ENCODE peak calls at places on chromosome 4, in seven cellular contexts. N, W, Q, D, H, Y and S are unnamed samples.

GRCh38 chr4:56655209-56655626 is 25.9 kb downstream of the HOPX start:
- DNase-seq in N (no peak), W (no peak), Q (peak), D (peak), H (no peak), Y (peak), S (peak)

GRCh38 chr4:70236125-70236524 is 6.3 kb upstream of the CSN3 start:
- DNase-seq in N (no peak), W (no peak), Q (no peak), D (no peak), H (no peak), Y (no peak), S (no peak)

GRCh38 chr4:138938371-138938699 is 77.2 kb upstream of the NOCT start:
- DNase-seq in N (no peak), W (no peak), Q (no peak), D (no peak), H (no peak), Y (peak), S (no peak)

GRCh38 chr4:129822708-129823504 is 727.0 kb downstream of the C4orf33 start:
- DNase-seq in N (no peak), W (no peak), Q (no peak), D (no peak), H (no peak), Y (no peak), S (no peak)

GRCh38 chr4:6032249-6033244 is 14.3 kb upstream of the C4orf50 start:
- DNase-seq in N (no peak), W (no peak), Q (no peak), D (no peak), H (no peak), Y (no peak), S (no peak)

GRCh38 chr4:99052902-99053301 is 35.7 kb downstream of the ADH5 start:
- DNase-seq in N (no peak), W (no peak), Q (no peak), D (no peak), H (no peak), Y (no peak), S (no peak)

GRCh38 chr4:21514022-21514421 is 434.6 kb downstream of the KCNIP4 start:
- DNase-seq in N (no peak), W (no peak), Q (no peak), D (no peak), H (no peak), Y (no peak), S (no peak)

GRCh38 chr4:81499840-81500239 is 28.1 kb upstream of the RASGEF1B start:
- DNase-seq in N (no peak), W (no peak), Q (no peak), D (no peak), H (no peak), Y (no peak), S (no peak)

GRCh38 chr4:30720656-30721352 is 635 bp downstream of the PCDH7 start:
- DNase-seq in N (no peak), W (no peak), Q (no peak), D (peak), H (no peak), Y (peak), S (peak)

GRCh38 chr4:89572224-89572858 is 264.6 kb downstream of the SNCA start:
- DNase-seq in N (no peak), W (no peak), Q (no peak), D (no peak), H (no peak), Y (no peak), S (no peak)

GRCh38 chr4:121827851-121828250 is 4.2 kb upstream of the CCNA2 start:
- DNase-seq in N (no peak), W (no peak), Q (no peak), D (no peak), H (no peak), Y (no peak), S (no peak)

GRCh38 chr4:119536572-119537528 is 91.8 kb downstream of the PDE5A start:
- DNase-seq in N (no peak), W (no peak), Q (no peak), D (no peak), H (no peak), Y (no peak), S (no peak)

GRCh38 chr4:76952631-76953587 is 3.4 kb downstream of the SEPTIN11 start:
- DNase-seq in N (no peak), W (no peak), Q (no peak), D (no peak), H (no peak), Y (no peak), S (no peak)

GRCh38 chr4:95522682-95523410 is 25.9 kb downstream of the UNC5C start:
- DNase-seq in N (no peak), W (no peak), Q (no peak), D (no peak), H (no peak), Y (no peak), S (no peak)

GRCh38 chr4:137651128-137651527 is 118.8 kb upstream of the PCDH18 start:
- DNase-seq in N (no peak), W (no peak), Q (no peak), D (no peak), H (no peak), Y (no peak), S (no peak)

GRCh38 chr4:124028172-124028571 is 631.6 kb downstream of the SPRY1 start:
- DNase-seq in N (no peak), W (no peak), Q (no peak), D (no peak), H (no peak), Y (no peak), S (no peak)

GRCh38 chr4:151228196-151229119 is 48.5 kb upstream of the PRSS48 start:
- DNase-seq in N (no peak), W (no peak), Q (no peak), D (no peak), H (no peak), Y (no peak), S (no peak)

GRCh38 chr4:123127218-123127617 is 204.8 kb upstream of the NUDT6 start:
- DNase-seq in N (no peak), W (no peak), Q (no peak), D (no peak), H (no peak), Y (no peak), S (no peak)

GRCh38 chr4:92872604-92873003 is 568.8 kb downstream of the GRID2 start:
- DNase-seq in N (no peak), W (no peak), Q (no peak), D (no peak), H (no peak), Y (no peak), S (no peak)

GRCh38 chr4:777520-778262 is 48.2 kb downstream of the CPLX1 start:
- DNase-seq in N (no peak), W (no peak), Q (no peak), D (no peak), H (no peak), Y (no peak), S (no peak)

GRCh38 chr4:52925531-52925968 is 63.4 kb downstream of the RASL11B start:
- DNase-seq in N (no peak), W (no peak), Q (no peak), D (no peak), H (no peak), Y (peak), S (no peak)

GRCh38 chr4:93878566-93878965 is 50.0 kb downstream of the ATOH1 start:
- DNase-seq in N (no peak), W (no peak), Q (no peak), D (no peak), H (no peak), Y (no peak), S (no peak)

GRCh38 chr4:165330666-165331065 is 3.2 kb downstream of the MSMO1 start:
- DNase-seq in N (no peak), W (no peak), Q (no peak), D (no peak), H (no peak), Y (no peak), S (no peak)

GRCh38 chr4:176838611-176839411 is 46.1 kb upstream of the VEGFC start:
- DNase-seq in N (no peak), W (no peak), Q (no peak), D (no peak), H (peak), Y (no peak), S (no peak)

GRCh38 chr4:115711575-115711974 is 598.2 kb upstream of the NDST4 start:
- DNase-seq in N (no peak), W (no peak), Q (no peak), D (no peak), H (no peak), Y (peak), S (no peak)

GRCh38 chr4:4825431-4825830 is 34.0 kb upstream of the MSX1 start:
- DNase-seq in N (no peak), W (no peak), Q (no peak), D (no peak), H (no peak), Y (no peak), S (no peak)

GRCh38 chr4:101790521-101791188 is at the start of gene BANK1:
- DNase-seq in N (peak), W (no peak), Q (peak), D (peak), H (no peak), Y (peak), S (peak)

GRCh38 chr4:10667651-10668341 is 16.8 kb downstream of the CLNK start:
- DNase-seq in N (no peak), W (no peak), Q (no peak), D (no peak), H (no peak), Y (no peak), S (no peak)

GRCh38 chr4:22410645-22411247 is 105.1 kb downstream of the ADGRA3 start:
- DNase-seq in N (no peak), W (no peak), Q (no peak), D (no peak), H (no peak), Y (peak), S (no peak)

GRCh38 chr4:81600511-81601269 is 129.0 kb upstream of the RASGEF1B start:
- DNase-seq in N (no peak), W (no peak), Q (peak), D (no peak), H (no peak), Y (no peak), S (no peak)